ENCODE peak calls at places on chromosome 13, in four cellular contexts. One of them, this sample, is unnamed.

GRCh38 chr13:110520431-110521295 is 40.9 kb downstream of the RAB20 start:
- DNase-seq in substantia nigra: no peak
- DNase-seq in CD4-positive, alpha-beta T cell: no peak
- DNase-seq in OCI-LY7: no peak
- DNase-seq in this sample: peak; percentile 39

GRCh38 chr13:52036037-52036436 is 11.5 kb downstream of the UTP14C start:
- DNase-seq in substantia nigra: no peak
- DNase-seq in CD4-positive, alpha-beta T cell: no peak
- DNase-seq in OCI-LY7: no peak
- DNase-seq in this sample: no peak

GRCh38 chr13:108346376-108346775 is 76.9 kb downstream of the TNFSF13B start:
- DNase-seq in substantia nigra: no peak
- DNase-seq in CD4-positive, alpha-beta T cell: no peak
- DNase-seq in OCI-LY7: no peak
- DNase-seq in this sample: no peak

GRCh38 chr13:41700790-41701310 is 243.5 kb downstream of the RGCC start:
- DNase-seq in substantia nigra: no peak
- DNase-seq in CD4-positive, alpha-beta T cell: no peak
- DNase-seq in OCI-LY7: no peak
- DNase-seq in this sample: peak; percentile 28

GRCh38 chr13:50589139-50589538 is 254.4 kb downstream of the DLEU7 start:
- DNase-seq in substantia nigra: no peak
- DNase-seq in CD4-positive, alpha-beta T cell: no peak
- DNase-seq in OCI-LY7: no peak
- DNase-seq in this sample: peak; percentile 94

GRCh38 chr13:95553614-95554385 is 1.3 kb downstream of the CLDN10 start:
- DNase-seq in substantia nigra: no peak
- DNase-seq in CD4-positive, alpha-beta T cell: no peak
- DNase-seq in OCI-LY7: no peak
- DNase-seq in this sample: no peak

GRCh38 chr13:106819413-106820180 is 251.7 kb upstream of the ARGLU1 start:
- DNase-seq in substantia nigra: no peak
- DNase-seq in CD4-positive, alpha-beta T cell: no peak
- DNase-seq in OCI-LY7: no peak
- DNase-seq in this sample: no peak

GRCh38 chr13:45432737-45433380 is 14.7 kb upstream of the SLC25A30 start:
- DNase-seq in substantia nigra: no peak
- DNase-seq in CD4-positive, alpha-beta T cell: no peak
- DNase-seq in OCI-LY7: no peak
- DNase-seq in this sample: no peak

GRCh38 chr13:102710261-102710679 is 15.4 kb upstream of the METTL21C start:
- DNase-seq in substantia nigra: no peak
- DNase-seq in CD4-positive, alpha-beta T cell: no peak
- DNase-seq in OCI-LY7: no peak
- DNase-seq in this sample: no peak

GRCh38 chr13:30871713-30872029 is 34.4 kb upstream of the MEDAG start:
- DNase-seq in substantia nigra: no peak
- DNase-seq in CD4-positive, alpha-beta T cell: no peak
- DNase-seq in OCI-LY7: no peak
- DNase-seq in this sample: no peak

GRCh38 chr13:49976314-49977258 is 20.3 kb upstream of the TRIM13 start:
- DNase-seq in substantia nigra: peak; percentile 5
- DNase-seq in CD4-positive, alpha-beta T cell: peak; percentile 73
- DNase-seq in OCI-LY7: peak; percentile 87
- DNase-seq in this sample: peak; percentile 40

GRCh38 chr13:112545866-112546265 is 42.1 kb downstream of the TUBGCP3 start:
- DNase-seq in substantia nigra: no peak
- DNase-seq in CD4-positive, alpha-beta T cell: no peak
- DNase-seq in OCI-LY7: no peak
- DNase-seq in this sample: peak; percentile 79

GRCh38 chr13:109919715-109920375 is 133.5 kb upstream of the IRS2 start:
- DNase-seq in substantia nigra: no peak
- DNase-seq in CD4-positive, alpha-beta T cell: no peak
- DNase-seq in OCI-LY7: no peak
- DNase-seq in this sample: peak; percentile 37

GRCh38 chr13:30802953-30803478 is 67.7 kb downstream of the ALOX5AP start:
- DNase-seq in substantia nigra: peak; percentile 41
- DNase-seq in CD4-positive, alpha-beta T cell: peak; percentile 73
- DNase-seq in OCI-LY7: peak; percentile 82
- DNase-seq in this sample: peak; percentile 65

GRCh38 chr13:39363393-39363792 is 239.6 kb downstream of the LHFPL6 start:
- DNase-seq in substantia nigra: no peak
- DNase-seq in CD4-positive, alpha-beta T cell: no peak
- DNase-seq in OCI-LY7: no peak
- DNase-seq in this sample: no peak

GRCh38 chr13:104953588-104953987 is 1581.9 kb downstream of the EFNB2 start:
- DNase-seq in substantia nigra: no peak
- DNase-seq in CD4-positive, alpha-beta T cell: no peak
- DNase-seq in OCI-LY7: no peak
- DNase-seq in this sample: no peak

GRCh38 chr13:112941349-112941748 is 27.7 kb upstream of the MCF2L start:
- DNase-seq in substantia nigra: no peak
- DNase-seq in CD4-positive, alpha-beta T cell: no peak
- DNase-seq in OCI-LY7: no peak
- DNase-seq in this sample: no peak

GRCh38 chr13:30151398-30151797 is 156.0 kb downstream of the KATNAL1 start:
- DNase-seq in substantia nigra: no peak
- DNase-seq in CD4-positive, alpha-beta T cell: no peak
- DNase-seq in OCI-LY7: no peak
- DNase-seq in this sample: no peak

GRCh38 chr13:27573265-27573664 is 47.1 kb downstream of the LNX2 start:
- DNase-seq in substantia nigra: no peak
- DNase-seq in CD4-positive, alpha-beta T cell: no peak
- DNase-seq in OCI-LY7: no peak
- DNase-seq in this sample: peak; percentile 65

GRCh38 chr13:44932171-44932849 is 57.0 kb downstream of the NUFIP1 start:
- DNase-seq in substantia nigra: no peak
- DNase-seq in CD4-positive, alpha-beta T cell: no peak
- DNase-seq in OCI-LY7: no peak
- DNase-seq in this sample: peak; percentile 71

GRCh38 chr13:59883885-59884284 is 279.8 kb downstream of the DIAPH3 start:
- DNase-seq in substantia nigra: no peak
- DNase-seq in CD4-positive, alpha-beta T cell: no peak
- DNase-seq in OCI-LY7: no peak
- DNase-seq in this sample: no peak

GRCh38 chr13:81927347-81927746 is 1586.4 kb upstream of the SPRY2 start:
- DNase-seq in substantia nigra: no peak
- DNase-seq in CD4-positive, alpha-beta T cell: no peak
- DNase-seq in OCI-LY7: no peak
- DNase-seq in this sample: no peak

GRCh38 chr13:105538346-105538745 is 997.1 kb downstream of the EFNB2 start:
- DNase-seq in substantia nigra: no peak
- DNase-seq in CD4-positive, alpha-beta T cell: no peak
- DNase-seq in OCI-LY7: no peak
- DNase-seq in this sample: no peak

GRCh38 chr13:49580980-49581680 is 4.2 kb downstream of the RCBTB1 start:
- DNase-seq in substantia nigra: no peak
- DNase-seq in CD4-positive, alpha-beta T cell: no peak
- DNase-seq in OCI-LY7: peak; percentile 57
- DNase-seq in this sample: no peak

GRCh38 chr13:32320528-32320927 is 5.2 kb downstream of the BRCA2 start:
- DNase-seq in substantia nigra: no peak
- DNase-seq in CD4-positive, alpha-beta T cell: no peak
- DNase-seq in OCI-LY7: no peak
- DNase-seq in this sample: no peak

GRCh38 chr13:109762791-109763190 is 23.6 kb downstream of the IRS2 start:
- DNase-seq in substantia nigra: no peak
- DNase-seq in CD4-positive, alpha-beta T cell: no peak
- DNase-seq in OCI-LY7: no peak
- DNase-seq in this sample: no peak

GRCh38 chr13:99313473-99313872 is 6.3 kb upstream of the GPR183 start:
- DNase-seq in substantia nigra: no peak
- DNase-seq in CD4-positive, alpha-beta T cell: no peak
- DNase-seq in OCI-LY7: no peak
- DNase-seq in this sample: no peak

GRCh38 chr13:51733656-51734334 is 70.2 kb downstream of the DHRS12 start:
- DNase-seq in substantia nigra: no peak
- DNase-seq in CD4-positive, alpha-beta T cell: no peak
- DNase-seq in OCI-LY7: no peak
- DNase-seq in this sample: no peak

GRCh38 chr13:45831851-45832250 is 19.7 kb downstream of the SIAH3 start:
- DNase-seq in substantia nigra: no peak
- DNase-seq in CD4-positive, alpha-beta T cell: no peak
- DNase-seq in OCI-LY7: no peak
- DNase-seq in this sample: no peak

DNA sequence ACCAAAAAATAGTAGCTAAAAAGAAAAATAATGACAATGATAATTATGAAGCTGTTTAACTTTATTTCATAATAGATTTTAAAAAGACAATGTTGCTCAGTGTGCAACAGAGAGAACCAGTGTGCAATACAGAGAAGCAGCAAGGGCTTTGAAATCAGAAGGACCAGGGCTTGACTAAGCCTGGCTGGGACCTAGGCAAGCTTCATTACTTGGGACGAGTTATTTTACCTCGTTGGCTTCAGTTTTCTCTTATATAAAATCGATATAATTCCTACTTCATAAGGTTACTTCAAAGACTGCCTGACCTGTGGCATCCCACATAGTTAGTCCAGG is 56.9 kb downstream of the MBNL2 start:
- DNase-seq in substantia nigra: no peak
- DNase-seq in CD4-positive, alpha-beta T cell: no peak
- DNase-seq in OCI-LY7: no peak
- DNase-seq in this sample: no peak
- H3K27ac ChIP-seq in substantia nigra: no peak overlapping the region
- H3K27ac ChIP-seq in CD4-positive, alpha-beta T cell: no peak overlapping the region
- H3K27ac ChIP-seq in OCI-LY7: no peak overlapping the region
- H3K27ac ChIP-seq in this sample: no peak overlapping the region

GRCh38 chr13:77874406-77874805 is 44.2 kb downstream of the EDNRB start:
- DNase-seq in substantia nigra: no peak
- DNase-seq in CD4-positive, alpha-beta T cell: no peak
- DNase-seq in OCI-LY7: no peak
- DNase-seq in this sample: peak; percentile 14

GRCh38 chr13:77871596-77871995 is 47.0 kb downstream of the EDNRB start:
- DNase-seq in substantia nigra: no peak
- DNase-seq in CD4-positive, alpha-beta T cell: no peak
- DNase-seq in OCI-LY7: no peak
- DNase-seq in this sample: no peak

GRCh38 chr13:77868717-77869116 is 49.9 kb downstream of the EDNRB start:
- DNase-seq in substantia nigra: no peak
- DNase-seq in CD4-positive, alpha-beta T cell: no peak
- DNase-seq in OCI-LY7: no peak
- DNase-seq in this sample: no peak

GRCh38 chr13:77876176-77876575 is 42.5 kb downstream of the EDNRB start:
- DNase-seq in substantia nigra: no peak
- DNase-seq in CD4-positive, alpha-beta T cell: no peak
- DNase-seq in OCI-LY7: no peak
- DNase-seq in this sample: no peak

GRCh38 chr13:77872995-77873394 is 45.6 kb downstream of the EDNRB start:
- DNase-seq in substantia nigra: no peak
- DNase-seq in CD4-positive, alpha-beta T cell: no peak
- DNase-seq in OCI-LY7: no peak
- DNase-seq in this sample: no peak
- H3K27ac ChIP-seq in substantia nigra: no peak overlapping the region
- H3K27ac ChIP-seq in CD4-positive, alpha-beta T cell: no peak overlapping the region
- H3K27ac ChIP-seq in OCI-LY7: no peak overlapping the region
- H3K27ac ChIP-seq in this sample: no peak overlapping the region

DNA sequence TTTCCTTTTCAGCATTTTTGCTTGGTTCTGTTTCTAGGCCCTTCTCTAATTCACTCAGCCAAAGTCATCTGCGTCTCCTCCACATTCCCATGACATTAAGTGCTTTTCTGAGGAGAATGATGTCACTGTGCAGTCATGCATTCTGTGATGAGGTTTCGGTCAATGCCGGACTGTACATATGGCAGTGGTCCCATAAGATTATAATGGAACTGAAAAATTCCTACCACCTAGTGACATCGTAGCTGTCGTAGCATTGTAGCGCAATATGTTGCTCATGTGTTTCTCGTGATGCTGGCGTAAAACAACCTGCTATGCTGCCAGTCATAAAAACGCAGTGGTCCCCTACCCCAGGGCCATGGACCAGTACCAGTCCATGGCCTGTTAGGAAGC is 63.4 kb upstream of the TNFRSF19 start:
- DNase-seq in substantia nigra: no peak
- DNase-seq in CD4-positive, alpha-beta T cell: no peak
- DNase-seq in OCI-LY7: no peak
- DNase-seq in this sample: peak; percentile 92
- H3K27ac ChIP-seq in substantia nigra: no peak overlapping the region
- H3K27ac ChIP-seq in CD4-positive, alpha-beta T cell: no peak overlapping the region
- H3K27ac ChIP-seq in OCI-LY7: no peak overlapping the region
- H3K27ac ChIP-seq in this sample: peak overlapping the region; percentile 89

DNA sequence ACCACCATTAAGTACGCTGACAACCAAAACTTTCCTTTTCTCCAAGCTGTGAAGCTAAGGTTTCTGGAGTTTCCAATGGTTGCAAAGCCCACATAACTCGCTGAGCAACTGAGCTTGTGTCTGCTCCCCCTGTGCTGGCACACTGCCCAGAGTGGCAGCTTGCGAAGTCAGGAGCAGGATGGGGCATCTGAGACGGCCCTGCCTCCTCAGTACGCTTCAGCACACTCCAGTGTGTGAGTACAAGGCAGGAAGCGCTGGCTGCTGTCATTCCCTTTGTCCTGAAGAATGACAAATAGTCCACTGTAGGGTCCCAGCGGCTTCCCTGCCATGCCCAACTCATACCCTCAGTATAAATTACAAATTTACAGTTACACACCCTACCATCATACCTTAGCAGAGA is 51.5 kb downstream of the SKA3 start:
- DNase-seq in substantia nigra: no peak
- DNase-seq in CD4-positive, alpha-beta T cell: no peak
- DNase-seq in OCI-LY7: no peak
- DNase-seq in this sample: peak; percentile 10
- H3K27ac ChIP-seq in substantia nigra: no peak overlapping the region
- H3K27ac ChIP-seq in CD4-positive, alpha-beta T cell: no peak overlapping the region
- H3K27ac ChIP-seq in OCI-LY7: no peak overlapping the region
- H3K27ac ChIP-seq in this sample: no peak overlapping the region

This sample was measured in brain microvascular endothelial cell.